ENCODE peak calls at places on chromosomes 6 and 20, in ten cellular contexts. One of them, this sample, is unnamed.

GRCh38 chr6:169520104-169520503 is 181.7 kb downstream of the WDR27 start:
- DNase-seq in GM20000: no peak
- DNase-seq in nephron progenitor cell: no peak
- DNase-seq in tibial nerve: no peak
- DNase-seq in cardiac muscle cell: no peak
- DNase-seq in astrocyte: peak
- DNase-seq in cardiac fibroblast: peak
- DNase-seq in choroid plexus epithelial cell: peak
- DNase-seq in heart right ventricle: no peak
- DNase-seq in PC-9: no peak
- DNase-seq in this sample: no peak

GRCh38 chr6:145733770-145734169 is 1.6 kb downstream of the EPM2A start:
- DNase-seq in heart right ventricle: no peak
- DNase-seq in cardiac muscle cell: no peak
- DNase-seq in PC-9: no peak
- DNase-seq in nephron progenitor cell: no peak
- DNase-seq in GM20000: no peak
- DNase-seq in tibial nerve: no peak
- DNase-seq in choroid plexus epithelial cell: no peak
- DNase-seq in cardiac fibroblast: no peak
- DNase-seq in astrocyte: no peak
- DNase-seq in this sample: no peak

GRCh38 chr6:139392834-139393233 is 18.4 kb upstream of the CITED2 start:
- DNase-seq in astrocyte: peak
- DNase-seq in GM20000: peak
- DNase-seq in heart right ventricle: no peak
- DNase-seq in nephron progenitor cell: no peak
- DNase-seq in cardiac fibroblast: peak
- DNase-seq in cardiac muscle cell: no peak
- DNase-seq in tibial nerve: no peak
- DNase-seq in choroid plexus epithelial cell: peak
- DNase-seq in PC-9: peak
- DNase-seq in this sample: no peak

GRCh38 chr6:155026366-155027045 is 31.4 kb downstream of the TIAM2 start:
- DNase-seq in nephron progenitor cell: no peak
- DNase-seq in astrocyte: peak
- DNase-seq in tibial nerve: no peak
- DNase-seq in choroid plexus epithelial cell: peak
- DNase-seq in GM20000: no peak
- DNase-seq in cardiac fibroblast: peak
- DNase-seq in heart right ventricle: peak
- DNase-seq in PC-9: peak
- DNase-seq in cardiac muscle cell: no peak
- DNase-seq in this sample: peak

GRCh38 chr6:33082702-33083101 is 6.9 kb downstream of the HLA-DPB1 start:
- DNase-seq in nephron progenitor cell: peak
- DNase-seq in heart right ventricle: no peak
- DNase-seq in astrocyte: no peak
- DNase-seq in GM20000: peak
- DNase-seq in choroid plexus epithelial cell: peak
- DNase-seq in tibial nerve: no peak
- DNase-seq in PC-9: no peak
- DNase-seq in cardiac fibroblast: peak
- DNase-seq in cardiac muscle cell: peak
- DNase-seq in this sample: no peak

GRCh38 chr20:54197621-54198604 is 10.0 kb upstream of the PFDN4 start:
- DNase-seq in astrocyte: no peak
- DNase-seq in tibial nerve: no peak
- DNase-seq in nephron progenitor cell: no peak
- DNase-seq in cardiac fibroblast: peak
- DNase-seq in choroid plexus epithelial cell: peak
- DNase-seq in cardiac muscle cell: no peak
- DNase-seq in PC-9: peak
- DNase-seq in GM20000: no peak
- DNase-seq in heart right ventricle: no peak
- DNase-seq in this sample: no peak

GRCh38 chr6:14196029-14196428 is 78.5 kb downstream of the CD83 start:
- DNase-seq in heart right ventricle: no peak
- DNase-seq in cardiac muscle cell: no peak
- DNase-seq in tibial nerve: no peak
- DNase-seq in choroid plexus epithelial cell: no peak
- DNase-seq in cardiac fibroblast: no peak
- DNase-seq in GM20000: no peak
- DNase-seq in nephron progenitor cell: no peak
- DNase-seq in astrocyte: no peak
- DNase-seq in PC-9: no peak
- DNase-seq in this sample: no peak

GRCh38 chr6:144352310-144352709 is 67.2 kb downstream of the UTRN start:
- DNase-seq in cardiac muscle cell: no peak
- DNase-seq in GM20000: no peak
- DNase-seq in cardiac fibroblast: peak
- DNase-seq in nephron progenitor cell: no peak
- DNase-seq in astrocyte: no peak
- DNase-seq in heart right ventricle: no peak
- DNase-seq in PC-9: no peak
- DNase-seq in choroid plexus epithelial cell: peak
- DNase-seq in tibial nerve: no peak
- DNase-seq in this sample: no peak

GRCh38 chr6:116047173-116047933 is 13.3 kb downstream of the FRK start:
- DNase-seq in cardiac fibroblast: no peak
- DNase-seq in PC-9: no peak
- DNase-seq in GM20000: no peak
- DNase-seq in nephron progenitor cell: no peak
- DNase-seq in choroid plexus epithelial cell: peak
- DNase-seq in astrocyte: no peak
- DNase-seq in tibial nerve: no peak
- DNase-seq in cardiac muscle cell: no peak
- DNase-seq in heart right ventricle: no peak
- DNase-seq in this sample: no peak

GRCh38 chr6:4413073-4413472 is 277.7 kb upstream of the ECI2 start:
- DNase-seq in heart right ventricle: no peak
- DNase-seq in nephron progenitor cell: no peak
- DNase-seq in tibial nerve: no peak
- DNase-seq in choroid plexus epithelial cell: peak
- DNase-seq in GM20000: no peak
- DNase-seq in cardiac fibroblast: peak
- DNase-seq in PC-9: no peak
- DNase-seq in cardiac muscle cell: no peak
- DNase-seq in astrocyte: peak
- DNase-seq in this sample: no peak

GRCh38 chr20:38134427-38135281 is 30.4 kb downstream of the TGM2 start:
- DNase-seq in heart right ventricle: peak
- DNase-seq in cardiac fibroblast: peak
- DNase-seq in choroid plexus epithelial cell: peak
- DNase-seq in astrocyte: peak
- DNase-seq in cardiac muscle cell: peak
- DNase-seq in GM20000: no peak
- DNase-seq in PC-9: peak
- DNase-seq in nephron progenitor cell: no peak
- DNase-seq in tibial nerve: no peak
- DNase-seq in this sample: no peak
- TF ChIP-seq CTCF in heart right ventricle: no peak
- TF ChIP-seq CTCF in cardiac fibroblast: no peak
- TF ChIP-seq CTCF in choroid plexus epithelial cell: no peak
- TF ChIP-seq CTCF in astrocyte: no peak
- TF ChIP-seq CTCF in cardiac muscle cell: no peak
- TF ChIP-seq CTCF in GM20000: no peak
- TF ChIP-seq CTCF in PC-9: no peak
- TF ChIP-seq CTCF in nephron progenitor cell: no peak
- TF ChIP-seq CTCF in tibial nerve: no peak
- TF ChIP-seq CTCF in this sample: no peak

DNA sequence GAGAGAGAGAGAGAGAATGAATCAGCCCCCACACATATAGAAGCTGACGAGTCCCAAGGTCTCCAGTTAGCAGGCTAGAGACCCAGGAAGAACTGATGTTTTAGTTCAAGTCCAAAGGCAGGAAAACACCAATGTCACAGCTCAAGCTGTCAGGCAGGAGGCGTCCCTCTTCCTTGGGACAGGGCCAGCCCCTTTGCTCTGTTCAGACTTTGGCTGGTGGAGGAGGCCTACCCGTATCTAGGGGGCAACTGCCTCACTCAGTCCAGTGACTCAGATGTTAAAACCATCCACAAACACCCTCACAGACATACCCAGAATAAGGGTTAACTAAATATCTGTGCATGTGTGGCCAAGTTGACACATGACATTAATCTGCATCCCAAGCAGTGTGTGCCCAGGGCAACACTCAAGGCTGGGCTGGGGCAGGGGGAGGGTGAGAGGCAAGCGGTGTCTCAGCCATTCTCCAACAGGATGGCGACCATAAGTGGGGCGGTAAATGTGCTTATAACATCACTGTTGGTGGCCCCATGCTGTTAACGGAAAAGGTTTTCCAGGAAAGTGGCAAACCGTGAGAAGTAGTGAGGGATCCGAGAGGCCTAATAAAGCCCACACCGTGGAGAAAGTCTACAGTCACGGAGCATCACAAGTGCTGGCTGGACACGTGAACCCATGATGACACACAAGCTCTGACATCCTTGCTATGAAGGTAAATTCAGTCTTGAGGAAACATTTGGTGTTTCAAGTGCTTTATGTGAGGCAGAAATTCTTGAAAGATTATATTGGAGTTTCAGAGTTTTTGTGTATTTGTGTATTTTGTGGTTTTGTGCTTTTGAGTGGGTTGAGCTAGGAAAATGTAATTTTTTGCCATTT is 28.1 kb downstream of the RAMACL start:
- DNase-seq in choroid plexus epithelial cell: no peak
- DNase-seq in heart right ventricle: no peak
- DNase-seq in cardiac fibroblast: no peak
- DNase-seq in nephron progenitor cell: no peak
- DNase-seq in GM20000: no peak
- DNase-seq in cardiac muscle cell: no peak
- DNase-seq in astrocyte: peak
- DNase-seq in tibial nerve: no peak
- DNase-seq in PC-9: no peak
- DNase-seq in this sample: no peak
- TF ChIP-seq CTCF in choroid plexus epithelial cell: no peak
- TF ChIP-seq CTCF in heart right ventricle: no peak
- TF ChIP-seq CTCF in cardiac fibroblast: no peak
- TF ChIP-seq CTCF in nephron progenitor cell: no peak
- TF ChIP-seq CTCF in GM20000: no peak
- TF ChIP-seq CTCF in cardiac muscle cell: no peak
- TF ChIP-seq CTCF in astrocyte: no peak
- TF ChIP-seq CTCF in tibial nerve: no peak
- TF ChIP-seq CTCF in PC-9: no peak
- TF ChIP-seq CTCF in this sample: no peak

DNA sequence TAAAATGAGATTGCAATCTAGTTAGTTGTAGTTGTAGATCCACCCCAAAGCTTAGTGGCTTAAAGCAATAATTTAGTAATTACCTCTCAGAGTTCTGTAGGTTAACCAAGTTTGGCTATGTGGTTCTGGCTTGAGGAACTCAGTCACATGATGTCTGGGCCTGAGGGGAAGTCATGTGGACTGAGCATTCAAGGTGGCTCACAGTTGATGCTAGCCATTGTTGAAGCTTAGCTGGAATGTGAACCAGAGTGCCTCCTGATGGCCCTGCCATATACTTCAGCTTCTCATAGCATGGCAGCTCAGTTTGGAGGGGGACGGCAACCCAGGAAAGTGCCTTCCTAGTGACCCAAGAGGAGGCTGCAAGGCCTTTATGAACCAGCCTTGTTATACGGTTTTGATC is 263.2 kb upstream of the RNF217 start:
- DNase-seq in astrocyte: no peak
- DNase-seq in PC-9: no peak
- DNase-seq in tibial nerve: no peak
- DNase-seq in cardiac fibroblast: no peak
- DNase-seq in heart right ventricle: no peak
- DNase-seq in nephron progenitor cell: no peak
- DNase-seq in cardiac muscle cell: no peak
- DNase-seq in GM20000: no peak
- DNase-seq in choroid plexus epithelial cell: no peak
- DNase-seq in this sample: no peak
- TF ChIP-seq CTCF in astrocyte: no peak
- TF ChIP-seq CTCF in PC-9: no peak
- TF ChIP-seq CTCF in tibial nerve: no peak
- TF ChIP-seq CTCF in cardiac fibroblast: no peak
- TF ChIP-seq CTCF in heart right ventricle: no peak
- TF ChIP-seq CTCF in nephron progenitor cell: no peak
- TF ChIP-seq CTCF in cardiac muscle cell: no peak
- TF ChIP-seq CTCF in GM20000: no peak
- TF ChIP-seq CTCF in choroid plexus epithelial cell: no peak
- TF ChIP-seq CTCF in this sample: no peak

GRCh38 chr6:157613011-157613522 is 210.0 kb upstream of the SNX9 start:
- DNase-seq in cardiac fibroblast: peak
- DNase-seq in cardiac muscle cell: no peak
- DNase-seq in heart right ventricle: no peak
- DNase-seq in GM20000: no peak
- DNase-seq in nephron progenitor cell: no peak
- DNase-seq in astrocyte: peak
- DNase-seq in choroid plexus epithelial cell: peak
- DNase-seq in PC-9: peak
- DNase-seq in tibial nerve: no peak
- DNase-seq in this sample: no peak

GRCh38 chr6:157611406-157611805 is 211.6 kb upstream of the SNX9 start:
- DNase-seq in tibial nerve: no peak
- DNase-seq in heart right ventricle: no peak
- DNase-seq in choroid plexus epithelial cell: no peak
- DNase-seq in astrocyte: no peak
- DNase-seq in cardiac fibroblast: no peak
- DNase-seq in GM20000: no peak
- DNase-seq in nephron progenitor cell: no peak
- DNase-seq in cardiac muscle cell: no peak
- DNase-seq in PC-9: no peak
- DNase-seq in this sample: no peak

GRCh38 chr6:157615951-157616350 is 207.1 kb upstream of the SNX9 start:
- DNase-seq in astrocyte: no peak
- DNase-seq in cardiac muscle cell: no peak
- DNase-seq in cardiac fibroblast: no peak
- DNase-seq in tibial nerve: no peak
- DNase-seq in choroid plexus epithelial cell: no peak
- DNase-seq in GM20000: no peak
- DNase-seq in PC-9: no peak
- DNase-seq in heart right ventricle: no peak
- DNase-seq in nephron progenitor cell: no peak
- DNase-seq in this sample: no peak

GRCh38 chr6:157615411-157615763 is 207.7 kb upstream of the SNX9 start:
- DNase-seq in GM20000: no peak
- DNase-seq in cardiac muscle cell: no peak
- DNase-seq in heart right ventricle: no peak
- DNase-seq in nephron progenitor cell: no peak
- DNase-seq in PC-9: peak
- DNase-seq in tibial nerve: no peak
- DNase-seq in cardiac fibroblast: peak
- DNase-seq in astrocyte: no peak
- DNase-seq in choroid plexus epithelial cell: no peak
- DNase-seq in this sample: no peak

DNA sequence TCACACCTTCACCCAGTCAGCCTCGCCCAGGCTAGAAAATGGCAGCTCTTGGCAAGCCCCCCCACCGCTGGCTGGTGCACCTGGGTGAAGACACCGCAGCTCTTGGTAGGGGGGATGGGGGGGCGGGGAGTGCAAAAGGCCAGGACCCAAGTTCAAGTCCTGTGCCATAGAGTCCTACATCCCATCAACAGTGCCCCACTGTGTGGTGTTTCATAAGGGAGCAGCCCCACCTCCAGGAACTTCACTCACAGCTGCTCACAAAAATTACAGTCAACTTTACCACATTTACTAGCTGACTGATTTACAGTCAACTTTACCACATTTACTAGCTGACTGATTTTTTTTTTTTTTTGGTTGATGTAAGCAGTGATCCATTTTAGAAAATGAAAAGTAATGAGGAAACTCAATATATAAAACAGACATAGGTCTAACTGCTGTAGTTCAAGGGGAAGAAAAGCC is 209.0 kb upstream of the SNX9 start:
- DNase-seq in PC-9: peak
- DNase-seq in choroid plexus epithelial cell: peak
- DNase-seq in astrocyte: no peak
- DNase-seq in GM20000: no peak
- DNase-seq in heart right ventricle: no peak
- DNase-seq in tibial nerve: no peak
- DNase-seq in cardiac muscle cell: no peak
- DNase-seq in cardiac fibroblast: peak
- DNase-seq in nephron progenitor cell: no peak
- DNase-seq in this sample: no peak
- TF ChIP-seq CTCF in PC-9: peak
- TF ChIP-seq CTCF in choroid plexus epithelial cell: peak
- TF ChIP-seq CTCF in astrocyte: no peak
- TF ChIP-seq CTCF in GM20000: no peak
- TF ChIP-seq CTCF in heart right ventricle: no peak
- TF ChIP-seq CTCF in tibial nerve: no peak
- TF ChIP-seq CTCF in cardiac muscle cell: no peak
- TF ChIP-seq CTCF in cardiac fibroblast: no peak
- TF ChIP-seq CTCF in nephron progenitor cell: no peak
- TF ChIP-seq CTCF in this sample: no peak

This sample was measured in osteocyte.